ENCODE peak calls at places on chromosomes 7 and 10, in six cellular contexts. One of them, this sample, is unnamed.

GRCh38 chr10:29517352-29517923 is 117.3 kb downstream of the SVIL start:
- DNase-seq in GM23248: peak; percentile 61
- DNase-seq in hepatocyte: peak; percentile 52
- DNase-seq in MM.1S: no peak
- DNase-seq in OCI-LY7: peak; percentile 47
- DNase-seq in PC-3: peak; percentile 56
- DNase-seq in this sample: peak; percentile 79

GRCh38 chr10:55746002-55746401 is 615.1 kb downstream of the ZWINT start:
- DNase-seq in OCI-LY7: no peak
- DNase-seq in PC-3: no peak
- DNase-seq in hepatocyte: no peak
- DNase-seq in MM.1S: no peak
- DNase-seq in GM23248: no peak
- DNase-seq in this sample: no peak

GRCh38 chr7:31986878-31987518 is 83.2 kb downstream of the PDE1C start:
- DNase-seq in PC-3: peak; percentile 65
- DNase-seq in OCI-LY7: no peak
- DNase-seq in hepatocyte: no peak
- DNase-seq in MM.1S: no peak
- DNase-seq in GM23248: peak; percentile 47
- DNase-seq in this sample: no peak

GRCh38 chr10:22742678-22743077 is 28.3 kb upstream of the PIP4K2A start:
- DNase-seq in GM23248: no peak
- DNase-seq in PC-3: no peak
- DNase-seq in MM.1S: no peak
- DNase-seq in hepatocyte: no peak
- DNase-seq in OCI-LY7: peak; percentile 60
- DNase-seq in this sample: no peak

GRCh38 chr10:109892885-109893284 is 30.4 kb downstream of the XPNPEP1 start:
- DNase-seq in MM.1S: no peak
- DNase-seq in GM23248: peak; percentile 93
- DNase-seq in hepatocyte: peak; percentile 57
- DNase-seq in PC-3: no peak
- DNase-seq in OCI-LY7: no peak
- DNase-seq in this sample: peak; percentile 66

GRCh38 chr7:104552102-104552501 is 223.7 kb downstream of the LHFPL3 start:
- DNase-seq in MM.1S: peak; percentile 65
- DNase-seq in OCI-LY7: peak; percentile 37
- DNase-seq in PC-3: peak; percentile 51
- DNase-seq in GM23248: peak; percentile 37
- DNase-seq in hepatocyte: peak; percentile 55
- DNase-seq in this sample: peak; percentile 72

GRCh38 chr10:75035975-75036708 is 75.3 kb upstream of the SAMD8 start:
- DNase-seq in OCI-LY7: no peak
- DNase-seq in MM.1S: no peak
- DNase-seq in hepatocyte: no peak
- DNase-seq in GM23248: peak; percentile 77
- DNase-seq in PC-3: peak; percentile 74
- DNase-seq in this sample: no peak

GRCh38 chr7:98802088-98802780 is 67.6 kb downstream of the TMEM130 start:
- DNase-seq in OCI-LY7: peak; percentile 72
- DNase-seq in MM.1S: peak; percentile 54
- DNase-seq in hepatocyte: peak; percentile 88
- DNase-seq in GM23248: peak; percentile 55
- DNase-seq in PC-3: peak; percentile 10
- DNase-seq in this sample: peak; percentile 68

GRCh38 chr10:63603709-63604445 is 82.7 kb downstream of the REEP3 start:
- DNase-seq in GM23248: no peak
- DNase-seq in PC-3: no peak
- DNase-seq in hepatocyte: no peak
- DNase-seq in OCI-LY7: no peak
- DNase-seq in MM.1S: peak; percentile 65
- DNase-seq in this sample: no peak

GRCh38 chr10:75355706-75356105 is 45.9 kb downstream of the ZNF503 start:
- DNase-seq in MM.1S: no peak
- DNase-seq in OCI-LY7: no peak
- DNase-seq in hepatocyte: no peak
- DNase-seq in PC-3: no peak
- DNase-seq in GM23248: peak; percentile 23
- DNase-seq in this sample: no peak

GRCh38 chr10:112202561-112203241 is 19.1 kb upstream of the GPAM start:
- DNase-seq in hepatocyte: no peak
- DNase-seq in MM.1S: no peak
- DNase-seq in GM23248: peak; percentile 95
- DNase-seq in OCI-LY7: no peak
- DNase-seq in PC-3: peak; percentile 65
- DNase-seq in this sample: no peak

GRCh38 chr7:98879198-98879988 is 1.1 kb downstream of the TRRAP start:
- DNase-seq in GM23248: peak; percentile 65
- DNase-seq in PC-3: peak; percentile 59
- DNase-seq in OCI-LY7: peak; percentile 96
- DNase-seq in hepatocyte: peak; percentile 77
- DNase-seq in MM.1S: peak; percentile 98
- DNase-seq in this sample: peak; percentile 48

GRCh38 chr10:125054664-125055273 is 105.6 kb downstream of the CTBP2 start:
- DNase-seq in MM.1S: no peak
- DNase-seq in OCI-LY7: no peak
- DNase-seq in hepatocyte: no peak
- DNase-seq in GM23248: no peak
- DNase-seq in PC-3: no peak
- DNase-seq in this sample: no peak

GRCh38 chr10:118991326-118991725 is 38.2 kb upstream of the NANOS1 start:
- DNase-seq in GM23248: no peak
- DNase-seq in MM.1S: no peak
- DNase-seq in hepatocyte: no peak
- DNase-seq in PC-3: no peak
- DNase-seq in OCI-LY7: no peak
- DNase-seq in this sample: no peak

GRCh38 chr10:74150151-74151056 is at the start of gene AP3M1:
- DNase-seq in hepatocyte: peak; percentile 89
- DNase-seq in PC-3: no peak
- DNase-seq in GM23248: peak; percentile 90
- DNase-seq in OCI-LY7: peak; percentile 94
- DNase-seq in MM.1S: peak; percentile 90
- DNase-seq in this sample: peak; percentile 94

GRCh38 chr7:116249969-116250553 is 39.7 kb downstream of the TES start:
- DNase-seq in OCI-LY7: no peak
- DNase-seq in PC-3: peak; percentile 65
- DNase-seq in hepatocyte: peak; percentile 17
- DNase-seq in MM.1S: peak; percentile 34
- DNase-seq in GM23248: peak; percentile 62
- DNase-seq in this sample: peak; percentile 46

GRCh38 chr7:130955560-130955919 is 221.5 kb upstream of the KLF14 start:
- DNase-seq in OCI-LY7: no peak
- DNase-seq in MM.1S: no peak
- DNase-seq in hepatocyte: no peak
- DNase-seq in GM23248: no peak
- DNase-seq in PC-3: no peak
- DNase-seq in this sample: no peak

GRCh38 chr7:98836811-98837631 is 32.8 kb downstream of the TMEM130 start:
- DNase-seq in OCI-LY7: peak; percentile 58
- DNase-seq in MM.1S: peak; percentile 28
- DNase-seq in PC-3: peak; percentile 51
- DNase-seq in GM23248: peak; percentile 45
- DNase-seq in hepatocyte: peak; percentile 77
- DNase-seq in this sample: peak; percentile 83

GRCh38 chr10:33735463-33735862 is 401.0 kb upstream of the NRP1 start:
- DNase-seq in OCI-LY7: no peak
- DNase-seq in MM.1S: peak; percentile 25
- DNase-seq in GM23248: peak; percentile 46
- DNase-seq in PC-3: peak; percentile 82
- DNase-seq in hepatocyte: no peak
- DNase-seq in this sample: no peak

GRCh38 chr7:130894146-130895005 is 160.4 kb upstream of the KLF14 start:
- DNase-seq in OCI-LY7: no peak
- DNase-seq in hepatocyte: no peak
- DNase-seq in GM23248: peak; percentile 84
- DNase-seq in PC-3: peak; percentile 80
- DNase-seq in MM.1S: no peak
- DNase-seq in this sample: no peak

GRCh38 chr7:26369519-26370385 is 78.1 kb downstream of the SNX10 start:
- DNase-seq in MM.1S: peak; percentile 52
- DNase-seq in GM23248: peak; percentile 63
- DNase-seq in hepatocyte: peak; percentile 71
- DNase-seq in OCI-LY7: peak; percentile 63
- DNase-seq in PC-3: peak; percentile 82
- DNase-seq in this sample: peak; percentile 56

GRCh38 chr7:73749931-73750776 is 11.6 kb upstream of the ABHD11 start:
- DNase-seq in MM.1S: no peak
- DNase-seq in OCI-LY7: no peak
- DNase-seq in GM23248: no peak
- DNase-seq in hepatocyte: no peak
- DNase-seq in PC-3: no peak
- DNase-seq in this sample: no peak
- H3K4me2 ChIP-seq in MM.1S: no peak overlapping the region
- H3K4me2 ChIP-seq in OCI-LY7: no peak overlapping the region
- H3K4me2 ChIP-seq in GM23248: no peak overlapping the region
- H3K4me2 ChIP-seq in hepatocyte: peak overlapping the region; percentile 65
- H3K4me2 ChIP-seq in PC-3: no peak overlapping the region
- H3K4me2 ChIP-seq in this sample: peak overlapping the region; percentile 18

GRCh38 chr10:15373199-15373598 is 2.1 kb upstream of the FAM171A1 start:
- DNase-seq in PC-3: no peak
- DNase-seq in OCI-LY7: no peak
- DNase-seq in MM.1S: no peak
- DNase-seq in hepatocyte: no peak
- DNase-seq in GM23248: no peak
- DNase-seq in this sample: no peak

GRCh38 chr10:15370212-15370740 is 813 bp downstream of the FAM171A1 start:
- DNase-seq in PC-3: no peak
- DNase-seq in OCI-LY7: no peak
- DNase-seq in GM23248: peak; percentile 67
- DNase-seq in MM.1S: no peak
- DNase-seq in hepatocyte: peak; percentile 60
- DNase-seq in this sample: peak; percentile 53

GRCh38 chr10:15369642-15370211 is 1.4 kb downstream of the FAM171A1 start:
- DNase-seq in OCI-LY7: no peak
- DNase-seq in hepatocyte: peak; percentile 30
- DNase-seq in MM.1S: no peak
- DNase-seq in PC-3: no peak
- DNase-seq in GM23248: peak; percentile 33
- DNase-seq in this sample: peak; percentile 40

GRCh38 chr10:15368456-15368855 is 2.6 kb downstream of the FAM171A1 start:
- DNase-seq in OCI-LY7: no peak
- DNase-seq in MM.1S: no peak
- DNase-seq in hepatocyte: no peak
- DNase-seq in PC-3: no peak
- DNase-seq in GM23248: no peak
- DNase-seq in this sample: no peak

GRCh38 chr10:15370741-15371701 is at the start of gene FAM171A1:
- DNase-seq in PC-3: peak; percentile 40
- DNase-seq in MM.1S: peak; percentile 73
- DNase-seq in GM23248: peak; percentile 82
- DNase-seq in OCI-LY7: no peak
- DNase-seq in hepatocyte: peak; percentile 89
- DNase-seq in this sample: peak; percentile 91
- TF ChIP-seq EZH2phosphoT487 in PC-3: no peak
- TF ChIP-seq EZH2phosphoT487 in MM.1S: no peak
- TF ChIP-seq EZH2phosphoT487 in GM23248: no peak
- TF ChIP-seq EZH2phosphoT487 in OCI-LY7: no peak
- TF ChIP-seq EZH2phosphoT487 in hepatocyte: no peak
- TF ChIP-seq EZH2phosphoT487 in this sample: no peak

GRCh38 chr7:57651006-57651405 is 201.0 kb downstream of the ZNF716 start:
- DNase-seq in hepatocyte: no peak
- DNase-seq in GM23248: no peak
- DNase-seq in MM.1S: no peak
- DNase-seq in OCI-LY7: no peak
- DNase-seq in PC-3: no peak
- DNase-seq in this sample: no peak
- H3K9me3 ChIP-seq in hepatocyte: no peaks in the 10 kb centered on the region
- H3K9me3 ChIP-seq in GM23248: no peaks in the 10 kb centered on the region
- H3K9me3 ChIP-seq in MM.1S: no peaks in the 10 kb centered on the region
- H3K9me3 ChIP-seq in OCI-LY7: no peaks in the 10 kb centered on the region
- H3K9me3 ChIP-seq in PC-3: no peaks in the 10 kb centered on the region
- H3K9me3 ChIP-seq in this sample: no peaks in the 10 kb centered on the region

DNA sequence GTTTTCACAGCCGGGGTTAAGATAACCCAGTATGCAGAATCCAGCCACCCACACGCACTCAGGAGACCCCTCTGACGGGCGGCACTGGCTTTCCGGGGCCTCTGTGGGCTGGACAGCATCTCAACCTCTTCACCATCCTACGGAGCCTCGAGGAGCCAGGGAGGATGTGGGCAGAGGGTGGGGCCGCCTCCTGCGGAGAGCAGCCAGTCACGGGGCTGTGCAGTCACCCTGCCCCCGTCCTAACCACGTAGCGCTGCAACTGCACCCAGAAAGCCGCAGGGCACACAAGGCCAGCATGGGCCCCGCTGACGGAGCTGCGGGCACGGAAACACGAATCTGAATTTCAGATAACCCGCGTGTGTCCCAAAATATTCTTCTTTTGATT is 270.3 kb downstream of the ELFN1 start:
- DNase-seq in GM23248: peak; percentile 9
- DNase-seq in OCI-LY7: peak; percentile 80
- DNase-seq in MM.1S: no peak
- DNase-seq in PC-3: no peak
- DNase-seq in hepatocyte: no peak
- DNase-seq in this sample: no peak
- H3K4me2 ChIP-seq in GM23248: no peak overlapping the region
- H3K4me2 ChIP-seq in OCI-LY7: peak overlapping the region; percentile 57
- H3K4me2 ChIP-seq in MM.1S: no peak overlapping the region
- H3K4me2 ChIP-seq in PC-3: no peak overlapping the region
- H3K4me2 ChIP-seq in hepatocyte: no peak overlapping the region
- H3K4me2 ChIP-seq in this sample: no peak overlapping the region

DNA sequence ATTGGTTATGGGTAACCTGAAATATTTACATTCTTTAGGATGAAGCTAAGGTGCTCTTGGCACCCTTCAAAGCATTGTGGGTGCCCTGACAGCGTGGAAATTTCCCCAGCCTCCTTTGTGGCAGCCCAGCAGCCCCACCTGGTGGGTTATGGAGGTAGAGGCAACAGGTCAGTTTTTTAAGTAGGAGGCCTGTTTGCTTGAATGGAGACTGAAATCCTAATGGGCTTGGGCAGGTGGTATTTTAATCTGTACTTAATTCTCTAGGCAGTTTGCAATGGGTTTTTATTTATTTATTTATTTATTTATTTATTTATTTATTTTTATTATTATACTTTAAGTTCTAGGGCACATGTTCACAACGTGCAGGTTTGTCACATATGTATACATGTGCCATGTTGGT is 139.4 kb downstream of the EPC1 start:
- DNase-seq in PC-3: peak; percentile 63
- DNase-seq in hepatocyte: peak; percentile 72
- DNase-seq in GM23248: peak; percentile 73
- DNase-seq in OCI-LY7: peak; percentile 48
- DNase-seq in MM.1S: peak; percentile 42
- DNase-seq in this sample: peak; percentile 60
- TF ChIP-seq EZH2phosphoT487 in PC-3: no peak
- TF ChIP-seq EZH2phosphoT487 in hepatocyte: no peak
- TF ChIP-seq EZH2phosphoT487 in GM23248: no peak
- TF ChIP-seq EZH2phosphoT487 in OCI-LY7: no peak
- TF ChIP-seq EZH2phosphoT487 in MM.1S: no peak
- TF ChIP-seq EZH2phosphoT487 in this sample: no peak

DNA sequence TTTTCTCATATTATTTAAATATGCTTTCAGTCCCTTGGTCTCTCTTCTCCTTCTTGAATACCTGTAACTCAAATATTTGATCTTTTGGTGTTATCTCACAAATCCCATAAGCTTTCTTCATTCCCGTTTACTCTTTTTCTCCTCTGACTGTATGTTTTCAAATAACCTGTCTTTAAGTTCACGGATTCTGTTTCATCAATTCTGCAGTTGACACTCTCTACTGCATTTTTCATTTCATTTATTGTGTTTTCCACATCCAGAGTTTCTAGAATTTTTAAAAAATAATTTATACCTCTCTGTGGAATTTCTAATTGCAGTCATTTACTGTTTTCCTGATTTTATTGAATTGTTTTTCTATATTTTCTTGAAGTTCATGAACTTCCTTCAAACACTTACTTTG is 298.4 kb downstream of the PTPRN2 start:
- DNase-seq in PC-3: no peak
- DNase-seq in GM23248: no peak
- DNase-seq in MM.1S: no peak
- DNase-seq in OCI-LY7: no peak
- DNase-seq in hepatocyte: no peak
- DNase-seq in this sample: no peak
- H3K9me3 ChIP-seq in PC-3: peaks cover 28% of the 10 kb centered on the region
- H3K9me3 ChIP-seq in GM23248: peaks cover 8% of the 10 kb centered on the region
- H3K9me3 ChIP-seq in MM.1S: no peaks in the 10 kb centered on the region
- H3K9me3 ChIP-seq in OCI-LY7: peaks cover 5% of the 10 kb centered on the region
- H3K9me3 ChIP-seq in hepatocyte: no peaks in the 10 kb centered on the region
- H3K9me3 ChIP-seq in this sample: peaks cover 30% of the 10 kb centered on the region